ENCODE peak calls at places on chromosomes 1 and 21, in nine cellular contexts. U, R, O, G, W, S, F, M and X are unnamed samples.

GRCh38 chr1:159941867-159942560 is 3.4 kb downstream of the IGSF9 start:
- DNase-seq in U (no peak), R (no peak), O (peak; percentile 2), G (no peak), W (no peak), S (no peak), F (peak; percentile 43), M (peak; percentile 77), X (no peak)

GRCh38 chr1:160205242-160205973 is at the start of gene PEA15:
- DNase-seq in U (peak; percentile 95), R (peak; percentile 67), O (peak; percentile 80), G (peak; percentile 94), W (peak; percentile 78), S (peak; percentile 80), F (peak; percentile 91), M (peak; percentile 99), X (no peak)

GRCh38 chr1:186390925-186391324 is 15.3 kb downstream of the ODR4 start:
- DNase-seq in U (no peak), R (no peak), O (no peak), G (no peak), W (no peak), S (no peak), F (no peak), M (no peak), X (no peak)

GRCh38 chr21:45479691-45480675 is 62.3 kb downstream of the SLC19A1 start:
- DNase-seq in U (no peak), R (no peak), O (no peak), G (no peak), W (no peak), S (no peak), F (no peak), M (no peak), X (no peak)

GRCh38 chr1:88237026-88237425 is 447.0 kb upstream of the PKN2 start:
- DNase-seq in U (no peak), R (no peak), O (no peak), G (no peak), W (no peak), S (no peak), F (peak; percentile 42), M (no peak), X (no peak)

GRCh38 chr1:156608981-156609380 is 7.7 kb upstream of the GPATCH4 start:
- DNase-seq in U (peak; percentile 59), R (no peak), O (no peak), G (peak; percentile 73), W (peak; percentile 41), S (no peak), F (peak; percentile 58), M (peak; percentile 55), X (no peak)

GRCh38 chr1:227897704-227898438 is 49.9 kb downstream of the WNT9A start:
- DNase-seq in U (no peak), R (peak; percentile 10), O (peak; percentile 5), G (peak; percentile 15), W (no peak), S (peak; percentile 8), F (no peak), M (no peak), X (no peak)

GRCh38 chr21:43766734-43767497 is 9.2 kb downstream of the CSTB start:
- DNase-seq in U (no peak), R (no peak), O (peak; percentile 41), G (no peak), W (peak; percentile 48), S (no peak), F (no peak), M (no peak), X (no peak)

GRCh38 chr1:228022571-228023293 is 15.9 kb downstream of the WNT3A start:
- DNase-seq in U (no peak), R (no peak), O (peak; percentile 4), G (peak; percentile 49), W (no peak), S (no peak), F (no peak), M (peak; percentile 59), X (no peak)

GRCh38 chr1:110850632-110851031 is 22.3 kb upstream of the CD53 start:
- DNase-seq in U (no peak), R (no peak), O (no peak), G (no peak), W (no peak), S (no peak), F (no peak), M (no peak), X (no peak)

GRCh38 chr1:186722711-186723309 is 42.6 kb upstream of the PTGS2 start:
- DNase-seq in U (peak; percentile 61), R (peak; percentile 24), O (no peak), G (no peak), W (peak; percentile 31), S (no peak), F (peak; percentile 65), M (peak; percentile 30), X (no peak)

GRCh38 chr1:25531082-25531461 is 12.3 kb upstream of the LDLRAP1 start:
- DNase-seq in U (no peak), R (peak; percentile 53), O (no peak), G (no peak), W (no peak), S (no peak), F (no peak), M (peak; percentile 55), X (no peak)

GRCh38 chr1:155078496-155079209 is at the start of gene EFNA3:
- DNase-seq in U (peak; percentile 98), R (peak; percentile 62), O (peak; percentile 66), G (peak; percentile 86), W (peak; percentile 86), S (peak; percentile 75), F (peak; percentile 88), M (peak; percentile 99), X (no peak)
- H3K27me3 ChIP-seq in U (peaks cover 3% of the 10 kb centered on the region), R (peaks cover 40% of the 10 kb centered on the region), O (peaks cover 4% of the 10 kb centered on the region), G (peaks cover 52% of the 10 kb centered on the region), W (peaks cover 23% of the 10 kb centered on the region), S (peaks cover 43% of the 10 kb centered on the region), F (peaks cover 78% of the 10 kb centered on the region), M (peaks cover 75% of the 10 kb centered on the region), X (peaks cover 46% of the 10 kb centered on the region)

DNA sequence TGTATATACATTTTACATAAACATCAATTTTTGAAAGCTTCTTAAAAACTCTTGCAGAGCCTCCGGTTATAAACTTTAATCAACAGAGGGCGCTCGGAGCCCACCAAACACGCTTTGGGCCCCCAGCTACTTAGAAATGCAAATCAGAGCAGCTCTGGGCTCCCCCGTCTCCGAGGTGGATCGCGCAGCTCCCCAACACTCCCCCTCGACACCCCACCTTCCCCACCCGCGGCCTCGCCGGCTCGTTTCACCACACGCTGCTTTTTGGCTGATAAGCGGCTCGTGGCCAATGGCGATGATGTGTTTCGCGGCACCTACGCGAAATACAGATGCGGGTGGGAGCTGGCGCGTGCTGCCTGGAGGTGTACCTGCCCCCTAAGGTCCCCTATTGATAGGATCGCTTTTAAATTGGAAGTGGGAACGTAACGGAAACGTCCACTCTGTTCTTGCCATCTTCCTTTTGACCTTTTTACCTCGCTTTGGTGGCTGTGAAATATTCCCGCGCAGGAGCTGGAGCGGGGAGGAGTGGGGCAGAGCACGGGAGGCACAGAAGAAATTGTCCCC is 1.6 kb upstream of the KIF26B start:
- DNase-seq in U (peak; percentile 72), R (peak; percentile 71), O (peak; percentile 56), G (peak; percentile 89), W (peak; percentile 64), S (peak; percentile 38), F (peak; percentile 88), M (peak; percentile 90), X (peak; percentile 36)
- H3K27me3 ChIP-seq in U (peaks cover 38% of the 10 kb centered on the region), R (peaks cover 9% of the 10 kb centered on the region), O (no peaks in the 10 kb centered on the region), G (peaks cover 13% of the 10 kb centered on the region), W (peaks cover 52% of the 10 kb centered on the region), S (peaks cover 61% of the 10 kb centered on the region), F (peaks cover 82% of the 10 kb centered on the region), M (peaks cover 46% of the 10 kb centered on the region), X (peaks cover 10% of the 10 kb centered on the region)

GRCh38 chr1:3066250-3066711 is 2.7 kb upstream of the PRDM16 start:
- DNase-seq in U (no peak), R (peak; percentile 65), O (peak; percentile 90), G (peak; percentile 86), W (no peak), S (no peak), F (peak; percentile 68), M (peak; percentile 82), X (no peak)

GRCh38 chr1:3066826-3067225 is 2.2 kb upstream of the PRDM16 start:
- DNase-seq in U (no peak), R (no peak), O (peak; percentile 45), G (no peak), W (no peak), S (no peak), F (no peak), M (peak; percentile 35), X (no peak)

GRCh38 chr1:3068400-3069361 is at the start of gene PRDM16:
- DNase-seq in U (no peak), R (no peak), O (peak; percentile 74), G (peak; percentile 83), W (peak; percentile 26), S (peak; percentile 66), F (peak; percentile 89), M (peak; percentile 87), X (no peak)

GRCh38 chr1:3067671-3068399 is 1.2 kb upstream of the PRDM16 start:
- DNase-seq in U (no peak), R (no peak), O (peak; percentile 34), G (peak; percentile 72), W (no peak), S (no peak), F (peak; percentile 49), M (peak; percentile 76), X (no peak)

DNA sequence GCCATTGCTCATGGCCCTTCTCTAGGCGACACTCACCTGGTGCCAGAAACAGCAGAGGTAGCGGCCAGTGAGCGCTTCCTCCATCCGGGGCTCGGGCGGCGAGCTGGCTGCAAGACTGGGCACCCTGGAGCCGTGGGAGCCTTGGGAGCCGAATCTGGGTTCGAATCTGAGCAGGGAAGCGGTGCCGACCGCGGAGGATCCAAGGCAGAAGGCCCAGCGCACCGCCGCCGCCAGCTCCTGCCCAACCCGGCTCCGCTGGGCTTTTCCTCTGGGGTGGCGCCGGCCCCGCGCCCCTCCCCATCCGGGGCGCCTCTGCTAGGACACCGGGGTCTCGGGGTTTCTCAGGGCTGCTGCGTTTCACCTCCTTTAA is 1.7 kb upstream of the PRDM16 start:
- DNase-seq in U (no peak), R (no peak), O (peak; percentile 42), G (peak; percentile 57), W (no peak), S (no peak), F (no peak), M (peak; percentile 67), X (no peak)
- H3K27me3 ChIP-seq in U (no peaks in the 10 kb centered on the region), R (peaks cover 82% of the 10 kb centered on the region), O (no peaks in the 10 kb centered on the region), G (peaks cover 93% of the 10 kb centered on the region), W (peaks cover 86% of the 10 kb centered on the region), S (no peaks in the 10 kb centered on the region), F (peaks cover 96% of the 10 kb centered on the region), M (peaks cover 93% of the 10 kb centered on the region), X (peaks cover 92% of the 10 kb centered on the region)

GRCh38 chr1:152112101-152112884 is 3.0 kb downstream of the TCHH start:
- DNase-seq in U (no peak), R (no peak), O (peak; percentile 9), G (peak; percentile 72), W (peak; percentile 21), S (peak; percentile 33), F (peak; percentile 5), M (peak; percentile 17), X (no peak)
- H3K27me3 ChIP-seq in U (peaks cover 11% of the 10 kb centered on the region), R (peaks cover 73% of the 10 kb centered on the region), O (no peaks in the 10 kb centered on the region), G (peaks cover 94% of the 10 kb centered on the region), W (peaks cover 83% of the 10 kb centered on the region), S (peaks cover 63% of the 10 kb centered on the region), F (peaks cover 99% of the 10 kb centered on the region), M (peaks cover 66% of the 10 kb centered on the region), X (peaks cover 85% of the 10 kb centered on the region)